ENCODE peak calls at places on chromosomes 1 and 21, in four cellular contexts. P, Q, V and W are unnamed samples.

GRCh38 chr1:29631361-29631760 is 395.0 kb downstream of the PTPRU start:
- DNase-seq in P (no peak), Q (no peak), V (no peak), W (no peak)

GRCh38 chr1:217919683-217920502 is 288.7 kb downstream of the SPATA17 start:
- DNase-seq in P (no peak), Q (no peak), V (no peak), W (no peak)

GRCh38 chr1:2290171-2290578 is 62.1 kb downstream of the SKI start:
- DNase-seq in P (no peak), Q (no peak), V (no peak), W (no peak)

GRCh38 chr1:91278754-91279153 is 125.9 kb downstream of the HFM1 start:
- DNase-seq in P (no peak), Q (no peak), V (peak), W (peak)

GRCh38 chr1:110203021-110203661 is 7.0 kb upstream of the KCNC4 start:
- DNase-seq in P (peak), Q (no peak), V (peak), W (no peak)

GRCh38 chr1:221845650-221846371 is 103.9 kb upstream of the DUSP10 start:
- DNase-seq in P (no peak), Q (no peak), V (peak), W (no peak)

GRCh38 chr1:200029035-200029623 is 1.6 kb downstream of the NR5A2 start:
- DNase-seq in P (no peak), Q (no peak), V (peak), W (no peak)

GRCh38 chr1:181551249-181551648 is 67.9 kb downstream of the CACNA1E start:
- DNase-seq in P (no peak), Q (no peak), V (peak), W (no peak)

GRCh38 chr1:70038025-70038424 is 167.4 kb downstream of the LRRC40 start:
- DNase-seq in P (no peak), Q (no peak), V (no peak), W (no peak)

GRCh38 chr21:44432841-44433790 is 22.2 kb upstream of the LRRC3 start:
- DNase-seq in P (no peak), Q (no peak), V (no peak), W (no peak)

GRCh38 chr1:156387899-156388813 is 19.1 kb downstream of the RHBG start:
- DNase-seq in P (no peak), Q (no peak), V (peak), W (no peak)

GRCh38 chr1:24536391-24536840 is 19.5 kb upstream of the NCMAP start:
- DNase-seq in P (peak), Q (no peak), V (no peak), W (no peak)

GRCh38 chr1:50492142-50492541 is 68.9 kb upstream of the DMRTA2 start:
- DNase-seq in P (no peak), Q (no peak), V (no peak), W (no peak)

GRCh38 chr1:93007941-93008577 is 46.8 kb upstream of the DIPK1A start:
- DNase-seq in P (no peak), Q (no peak), V (no peak), W (no peak)

GRCh38 chr1:58664881-58665280 is 35.0 kb downstream of the MYSM1 start:
- DNase-seq in P (no peak), Q (no peak), V (no peak), W (no peak)

GRCh38 chr1:11675362-11675761 is 5.6 kb downstream of the MAD2L2 start:
- DNase-seq in P (no peak), Q (no peak), V (no peak), W (no peak)

GRCh38 chr1:37862330-37862729 is 2.9 kb upstream of the MTF1 start:
- DNase-seq in P (no peak), Q (no peak), V (peak), W (no peak)

GRCh38 chr1:205514211-205515142 is 10.0 kb downstream of the CDK18 start:
- DNase-seq in P (no peak), Q (no peak), V (no peak), W (no peak)

GRCh38 chr1:151512801-151513625 is 1.8 kb downstream of the CGN start:
- DNase-seq in P (no peak), Q (no peak), V (peak), W (no peak)

GRCh38 chr1:112446411-112446810 is 50.4 kb downstream of the CTTNBP2NL start:
- DNase-seq in P (no peak), Q (no peak), V (no peak), W (no peak)

GRCh38 chr1:182359645-182360044 is 31.9 kb downstream of the GLUL start:
- DNase-seq in P (no peak), Q (no peak), V (no peak), W (no peak)

GRCh38 chr1:171718216-171718615 is 23.6 kb downstream of the VAMP4 start:
- DNase-seq in P (no peak), Q (no peak), V (no peak), W (no peak)

GRCh38 chr1:201267481-201268229 is 15.7 kb upstream of the PKP1 start:
- DNase-seq in P (no peak), Q (no peak), V (no peak), W (peak)

GRCh38 chr21:46084041-46084561 is 13.8 kb upstream of the COL6A2 start:
- DNase-seq in P (no peak), Q (no peak), V (no peak), W (no peak)

GRCh38 chr21:36478207-36478701 is 1.7 kb downstream of the CLDN14 start:
- DNase-seq in P (no peak), Q (no peak), V (peak), W (peak)

GRCh38 chr21:41612674-41613250 is 104.8 kb upstream of the TMPRSS2 start:
- DNase-seq in P (peak), Q (peak), V (peak), W (peak)

GRCh38 chr21:41613421-41613998 is 105.6 kb upstream of the TMPRSS2 start:
- DNase-seq in P (no peak), Q (no peak), V (no peak), W (no peak)

GRCh38 chr21:41611966-41612606 is 104.1 kb upstream of the TMPRSS2 start:
- DNase-seq in P (no peak), Q (no peak), V (peak), W (no peak)

GRCh38 chr21:41611441-41611840 is 103.5 kb upstream of the TMPRSS2 start:
- DNase-seq in P (no peak), Q (no peak), V (no peak), W (no peak)

DNA sequence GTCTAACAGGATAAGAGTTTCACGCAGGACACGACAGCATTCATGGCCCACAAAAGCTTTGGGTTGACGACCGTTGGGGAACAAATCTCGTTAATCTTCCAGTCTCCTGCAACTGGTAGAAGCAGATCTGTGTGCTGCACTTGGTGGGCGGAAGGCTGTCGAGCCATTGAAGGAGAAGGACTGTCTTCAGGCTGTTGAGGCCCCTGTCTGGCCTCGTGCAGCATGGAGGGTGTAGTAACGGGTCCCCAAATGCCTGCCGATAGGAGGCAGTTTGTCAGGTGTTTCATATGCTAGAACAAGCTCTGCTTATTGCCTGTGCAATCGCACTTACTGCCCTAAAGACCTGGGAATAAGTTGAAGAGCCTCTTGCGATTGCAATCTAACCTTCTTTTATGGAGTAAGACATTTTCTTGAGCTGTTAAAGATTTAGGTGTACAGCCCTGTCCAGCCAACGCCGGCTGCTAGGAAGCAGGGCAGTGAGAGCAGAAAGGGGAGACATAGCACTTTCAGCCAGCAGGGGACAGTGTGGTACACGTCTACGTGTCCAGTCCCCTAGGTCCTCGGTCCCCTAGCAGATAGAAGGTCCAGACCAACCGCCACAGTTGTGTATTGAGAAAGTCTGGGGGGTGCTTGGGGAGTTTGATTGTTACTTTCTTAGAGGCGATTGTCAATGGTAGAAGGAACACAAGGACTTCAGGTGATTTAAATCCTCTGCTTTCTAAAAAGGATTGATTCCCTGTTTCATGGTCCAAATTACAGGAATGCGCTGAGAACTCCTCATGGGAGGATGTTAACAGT is 102.3 kb upstream of the TMPRSS2 start:
- DNase-seq in P (no peak), Q (no peak), V (peak), W (no peak)
- TF ChIP-seq CTCF in P (peak), Q (peak), V (peak), W (peak)

GRCh38 chr1:155228096-155228427 is 19.6 kb downstream of the MTX1 start:
- DNase-seq in P (no peak), Q (no peak), V (no peak), W (no peak)
- H3K4me3 ChIP-seq in P (peak), Q (peak), V (no peak), W (peak)

GRCh38 chr1:97378596-97378995 is 542.2 kb downstream of the DPYD start:
- DNase-seq in P (no peak), Q (no peak), V (no peak), W (no peak)

GRCh38 chr1:97379387-97380075 is 541.3 kb downstream of the DPYD start:
- DNase-seq in P (no peak), Q (no peak), V (no peak), W (peak)

GRCh38 chr1:97377432-97378034 is 543.3 kb downstream of the DPYD start:
- DNase-seq in P (no peak), Q (no peak), V (no peak), W (no peak)
- TF ChIP-seq CTCF in P (no peak), Q (no peak), V (no peak), W (no peak)

DNA sequence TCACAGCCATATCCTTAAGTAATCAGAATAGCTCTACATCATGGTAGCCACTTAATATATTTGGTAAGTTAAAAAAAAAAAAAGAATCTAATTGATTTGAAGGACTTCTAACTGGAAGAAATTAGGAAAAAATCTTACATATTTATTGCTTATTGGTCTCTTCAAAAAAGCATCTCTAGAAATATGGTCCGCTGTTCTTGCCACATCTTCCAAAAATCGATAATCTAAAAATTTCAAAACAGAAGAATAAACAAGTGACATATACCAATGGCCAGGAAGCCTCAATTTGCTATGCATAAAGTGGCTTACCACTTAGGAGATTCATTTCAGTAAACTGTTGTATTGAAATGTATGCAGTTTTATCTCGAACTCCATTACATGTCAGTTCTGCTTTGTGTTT is 2.3 kb downstream of the ZNHIT6 start:
- DNase-seq in P (no peak), Q (no peak), V (no peak), W (no peak)
- H3K4me3 ChIP-seq in P (peak), Q (no peak), V (no peak), W (no peak)

GRCh38 chr1:232470711-232471110 is 159.2 kb downstream of the SIPA1L2 start:
- DNase-seq in P (no peak), Q (no peak), V (no peak), W (no peak)

GRCh38 chr1:232468249-232468648 is 161.7 kb downstream of the SIPA1L2 start:
- DNase-seq in P (no peak), Q (no peak), V (no peak), W (no peak)

GRCh38 chr1:232464325-232464724 is 165.6 kb downstream of the SIPA1L2 start:
- DNase-seq in P (no peak), Q (no peak), V (no peak), W (no peak)

GRCh38 chr1:232463226-232463625 is 166.7 kb downstream of the SIPA1L2 start:
- DNase-seq in P (no peak), Q (no peak), V (no peak), W (no peak)

DNA sequence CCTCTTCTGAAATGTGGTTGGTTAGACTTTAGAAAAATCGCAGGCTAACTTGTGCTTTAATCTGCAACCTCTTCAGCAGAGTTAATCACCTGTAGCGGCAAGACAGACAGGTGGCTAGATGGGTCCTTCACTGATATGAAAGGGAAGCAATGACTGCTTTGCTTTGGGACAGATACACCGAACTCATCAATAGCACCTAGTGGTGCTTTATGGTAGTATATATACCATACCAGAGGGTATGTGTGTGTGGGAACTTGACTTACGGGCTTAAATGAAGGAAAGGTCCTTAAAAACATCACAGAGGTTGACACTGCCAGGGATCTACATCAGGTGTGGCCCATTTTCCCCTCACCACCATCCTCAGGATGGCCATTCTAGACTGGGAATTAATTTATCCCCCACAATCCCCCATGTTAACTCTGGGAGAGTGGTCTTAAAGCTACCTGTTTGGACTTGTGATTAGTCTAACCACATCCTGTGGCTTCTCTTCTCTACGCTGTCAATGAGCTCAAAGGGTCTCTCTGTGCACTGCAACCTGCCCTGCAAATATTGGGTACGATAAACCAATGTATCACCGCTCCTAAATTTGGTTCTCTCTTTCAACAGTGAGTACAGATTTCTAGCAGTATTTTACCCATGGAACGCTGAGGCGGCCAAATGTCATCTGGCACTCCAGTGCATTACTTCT is 162.7 kb downstream of the SIPA1L2 start:
- DNase-seq in P (no peak), Q (no peak), V (no peak), W (no peak)
- TF ChIP-seq CTCF in P (no peak), Q (no peak), V (no peak), W (no peak)

DNA sequence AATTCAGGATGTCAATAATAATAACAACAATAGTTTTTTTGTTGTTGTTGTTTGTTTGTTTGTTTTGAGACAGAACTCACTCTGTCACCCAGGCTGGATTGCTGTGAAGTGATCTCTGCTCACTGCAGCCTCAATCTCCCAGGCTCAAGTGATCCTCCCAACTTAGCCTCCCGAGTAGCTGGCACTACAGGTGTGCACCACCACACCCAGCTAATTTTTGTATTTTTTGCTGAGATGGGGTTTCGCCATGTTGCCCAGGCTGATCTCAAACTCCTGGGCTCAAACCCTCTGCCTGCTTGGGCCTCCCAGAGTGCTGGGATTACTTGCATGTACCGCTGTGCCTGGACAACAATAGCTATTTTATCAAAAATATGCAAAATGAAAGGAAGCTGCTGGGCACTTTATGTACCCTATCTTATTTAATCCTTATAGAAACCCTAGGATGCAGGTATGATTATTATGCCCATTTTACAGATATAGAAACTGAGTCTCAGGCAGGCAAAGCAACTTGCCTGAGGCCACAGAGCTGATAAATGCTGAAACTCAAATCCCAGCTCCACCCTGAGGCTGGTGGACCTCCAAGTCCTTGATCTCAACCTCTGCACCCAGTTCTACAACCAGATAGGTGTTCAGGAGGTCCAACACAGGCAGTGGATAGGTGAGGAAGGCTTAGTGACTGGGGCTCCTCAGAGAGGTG is 57.4 kb upstream of the CTPS1 start:
- DNase-seq in P (no peak), Q (no peak), V (no peak), W (no peak)
- H3K4me3 ChIP-seq in P (no peak), Q (no peak), V (no peak), W (no peak)